ENCODE peak calls at places on chromosomes 6 and 20, in six cellular contexts. One of them, this sample, is unnamed.

GRCh38 chr20:24693466-24694156 is 224.2 kb downstream of the SYNDIG1 start:
- DNase-seq in mesenchymal stem cell: no peak
- DNase-seq in IMR-90: no peak
- DNase-seq in H9: peak; percentile 10
- DNase-seq in trophoblast cell: no peak
- DNase-seq in neuronal stem cell: no peak
- DNase-seq in this sample: no peak

GRCh38 chr6:143806282-143807102 is 36.6 kb upstream of the LTV1 start:
- DNase-seq in H9: no peak
- DNase-seq in mesenchymal stem cell: peak; percentile 92
- DNase-seq in trophoblast cell: peak; percentile 8
- DNase-seq in neuronal stem cell: no peak
- DNase-seq in IMR-90: peak; percentile 88
- DNase-seq in this sample: no peak

GRCh38 chr20:18628330-18628941 is 40.6 kb downstream of the DTD1 start:
- DNase-seq in H9: peak; percentile 78
- DNase-seq in neuronal stem cell: no peak
- DNase-seq in IMR-90: no peak
- DNase-seq in mesenchymal stem cell: no peak
- DNase-seq in trophoblast cell: peak; percentile 62
- DNase-seq in this sample: peak; percentile 29

GRCh38 chr20:57089701-57090144 is 176.7 kb downstream of the BMP7 start:
- DNase-seq in IMR-90: peak; percentile 5
- DNase-seq in mesenchymal stem cell: peak; percentile 43
- DNase-seq in H9: peak; percentile 88
- DNase-seq in trophoblast cell: peak; percentile 81
- DNase-seq in neuronal stem cell: peak; percentile 63
- DNase-seq in this sample: peak; percentile 43

GRCh38 chr6:158328446-158328845 is 16.2 kb downstream of the TULP4 start:
- DNase-seq in IMR-90: no peak
- DNase-seq in mesenchymal stem cell: no peak
- DNase-seq in H9: peak; percentile 53
- DNase-seq in trophoblast cell: peak; percentile 82
- DNase-seq in neuronal stem cell: no peak
- DNase-seq in this sample: no peak

GRCh38 chr6:145070791-145071190 is 664.5 kb downstream of the EPM2A start:
- DNase-seq in neuronal stem cell: no peak
- DNase-seq in mesenchymal stem cell: peak; percentile 73
- DNase-seq in IMR-90: peak; percentile 83
- DNase-seq in H9: no peak
- DNase-seq in trophoblast cell: peak; percentile 94
- DNase-seq in this sample: no peak

GRCh38 chr6:46850781-46851180 is 57.6 kb downstream of the MEP1A start:
- DNase-seq in IMR-90: no peak
- DNase-seq in H9: no peak
- DNase-seq in trophoblast cell: no peak
- DNase-seq in mesenchymal stem cell: peak; percentile 9
- DNase-seq in neuronal stem cell: no peak
- DNase-seq in this sample: no peak

GRCh38 chr6:124765314-124765713 is 196.9 kb upstream of the RNF217 start:
- DNase-seq in trophoblast cell: no peak
- DNase-seq in neuronal stem cell: no peak
- DNase-seq in IMR-90: no peak
- DNase-seq in mesenchymal stem cell: no peak
- DNase-seq in H9: no peak
- DNase-seq in this sample: no peak

GRCh38 chr6:16759181-16759645 is 2.0 kb downstream of the ATXN1 start:
- DNase-seq in IMR-90: no peak
- DNase-seq in trophoblast cell: peak; percentile 42
- DNase-seq in neuronal stem cell: no peak
- DNase-seq in H9: no peak
- DNase-seq in mesenchymal stem cell: peak; percentile 60
- DNase-seq in this sample: no peak

GRCh38 chr6:7750183-7750582 is 24.3 kb downstream of the BMP6 start:
- DNase-seq in neuronal stem cell: no peak
- DNase-seq in mesenchymal stem cell: no peak
- DNase-seq in IMR-90: no peak
- DNase-seq in H9: no peak
- DNase-seq in trophoblast cell: no peak
- DNase-seq in this sample: no peak

GRCh38 chr6:10403385-10404106 is 11.3 kb downstream of the TFAP2A start:
- DNase-seq in H9: no peak
- DNase-seq in neuronal stem cell: no peak
- DNase-seq in IMR-90: peak; percentile 85
- DNase-seq in trophoblast cell: peak; percentile 98
- DNase-seq in mesenchymal stem cell: peak; percentile 75
- DNase-seq in this sample: no peak

GRCh38 chr20:46568570-46569129 is 18.2 kb upstream of the OCSTAMP start:
- DNase-seq in H9: no peak
- DNase-seq in mesenchymal stem cell: peak; percentile 28
- DNase-seq in IMR-90: peak; percentile 72
- DNase-seq in trophoblast cell: peak; percentile 6
- DNase-seq in neuronal stem cell: no peak
- DNase-seq in this sample: no peak

GRCh38 chr6:142478117-142478516 is 176.3 kb downstream of the ADGRG6 start:
- DNase-seq in IMR-90: peak; percentile 41
- DNase-seq in trophoblast cell: no peak
- DNase-seq in mesenchymal stem cell: peak; percentile 42
- DNase-seq in H9: peak; percentile 37
- DNase-seq in neuronal stem cell: no peak
- DNase-seq in this sample: no peak

GRCh38 chr6:56386717-56387116 is 139.3 kb upstream of the COL21A1 start:
- DNase-seq in neuronal stem cell: no peak
- DNase-seq in trophoblast cell: peak; percentile 89
- DNase-seq in IMR-90: no peak
- DNase-seq in mesenchymal stem cell: no peak
- DNase-seq in H9: no peak
- DNase-seq in this sample: no peak

GRCh38 chr20:36785308-36785707 is 11.7 kb upstream of the DSN1 start:
- DNase-seq in IMR-90: no peak
- DNase-seq in trophoblast cell: no peak
- DNase-seq in mesenchymal stem cell: no peak
- DNase-seq in H9: no peak
- DNase-seq in neuronal stem cell: no peak
- DNase-seq in this sample: no peak

GRCh38 chr6:138833819-138834539 is 38.1 kb downstream of the ECT2L start:
- DNase-seq in mesenchymal stem cell: no peak
- DNase-seq in neuronal stem cell: no peak
- DNase-seq in H9: no peak
- DNase-seq in IMR-90: no peak
- DNase-seq in trophoblast cell: no peak
- DNase-seq in this sample: no peak

GRCh38 chr6:5663256-5663655 is 343.5 kb downstream of the NRN1 start:
- DNase-seq in H9: no peak
- DNase-seq in neuronal stem cell: no peak
- DNase-seq in mesenchymal stem cell: peak; percentile 74
- DNase-seq in IMR-90: no peak
- DNase-seq in trophoblast cell: no peak
- DNase-seq in this sample: no peak

GRCh38 chr6:15616266-15616665 is 46.6 kb downstream of the DTNBP1 start:
- DNase-seq in IMR-90: no peak
- DNase-seq in trophoblast cell: no peak
- DNase-seq in neuronal stem cell: no peak
- DNase-seq in mesenchymal stem cell: no peak
- DNase-seq in H9: no peak
- DNase-seq in this sample: no peak

GRCh38 chr6:148857817-148858390 is 111.1 kb downstream of the UST start:
- DNase-seq in H9: no peak
- DNase-seq in neuronal stem cell: no peak
- DNase-seq in trophoblast cell: peak; percentile 63
- DNase-seq in mesenchymal stem cell: peak; percentile 91
- DNase-seq in IMR-90: peak; percentile 95
- DNase-seq in this sample: no peak

GRCh38 chr6:158869010-158869603 is 49.9 kb upstream of the EZR start:
- DNase-seq in mesenchymal stem cell: no peak
- DNase-seq in H9: peak; percentile 89
- DNase-seq in IMR-90: no peak
- DNase-seq in neuronal stem cell: peak; percentile 26
- DNase-seq in trophoblast cell: peak; percentile 82
- DNase-seq in this sample: no peak

GRCh38 chr20:60232380-60232779 is 274.2 kb downstream of the CDH26 start:
- DNase-seq in H9: no peak
- DNase-seq in neuronal stem cell: no peak
- DNase-seq in trophoblast cell: no peak
- DNase-seq in mesenchymal stem cell: no peak
- DNase-seq in IMR-90: no peak
- DNase-seq in this sample: no peak

GRCh38 chr6:83047065-83047754 is 18.4 kb downstream of the UBE3D start:
- DNase-seq in mesenchymal stem cell: no peak
- DNase-seq in H9: peak; percentile 49
- DNase-seq in IMR-90: no peak
- DNase-seq in trophoblast cell: peak; percentile 47
- DNase-seq in neuronal stem cell: no peak
- DNase-seq in this sample: no peak

GRCh38 chr6:56347526-56347925 is 100.1 kb upstream of the COL21A1 start:
- DNase-seq in H9: no peak
- DNase-seq in trophoblast cell: peak; percentile 7
- DNase-seq in neuronal stem cell: no peak
- DNase-seq in mesenchymal stem cell: no peak
- DNase-seq in IMR-90: peak; percentile 71
- DNase-seq in this sample: no peak

GRCh38 chr6:159061805-159062563 is 17.2 kb upstream of the TAGAP start:
- DNase-seq in H9: no peak
- DNase-seq in trophoblast cell: peak; percentile 37
- DNase-seq in mesenchymal stem cell: no peak
- DNase-seq in IMR-90: no peak
- DNase-seq in neuronal stem cell: no peak
- DNase-seq in this sample: no peak

GRCh38 chr6:116605935-116606334 is 10.3 kb upstream of the RSPH4A start:
- DNase-seq in IMR-90: no peak
- DNase-seq in mesenchymal stem cell: no peak
- DNase-seq in H9: no peak
- DNase-seq in trophoblast cell: no peak
- DNase-seq in neuronal stem cell: no peak
- DNase-seq in this sample: no peak

GRCh38 chr6:150528648-150529285 is 70.9 kb upstream of the PLEKHG1 start:
- DNase-seq in mesenchymal stem cell: peak; percentile 44
- DNase-seq in neuronal stem cell: peak; percentile 48
- DNase-seq in H9: peak; percentile 84
- DNase-seq in IMR-90: peak; percentile 1
- DNase-seq in trophoblast cell: peak; percentile 7
- DNase-seq in this sample: peak; percentile 60

GRCh38 chr6:170027111-170028043 is 263.5 kb downstream of the DLL1 start:
- DNase-seq in mesenchymal stem cell: peak; percentile 15
- DNase-seq in neuronal stem cell: no peak
- DNase-seq in trophoblast cell: peak; percentile 46
- DNase-seq in H9: no peak
- DNase-seq in IMR-90: peak; percentile 15
- DNase-seq in this sample: no peak

GRCh38 chr6:7787731-7788130 is 61.8 kb downstream of the BMP6 start:
- DNase-seq in neuronal stem cell: no peak
- DNase-seq in IMR-90: no peak
- DNase-seq in trophoblast cell: no peak
- DNase-seq in H9: no peak
- DNase-seq in mesenchymal stem cell: no peak
- DNase-seq in this sample: no peak

GRCh38 chr6:87772597-87773530 is 70.8 kb upstream of the AKIRIN2 start:
- DNase-seq in trophoblast cell: peak; percentile 37
- DNase-seq in neuronal stem cell: no peak
- DNase-seq in H9: no peak
- DNase-seq in mesenchymal stem cell: peak; percentile 66
- DNase-seq in IMR-90: peak; percentile 59
- DNase-seq in this sample: no peak

GRCh38 chr6:136959471-136959891 is 37.4 kb downstream of the SLC35D3 start:
- DNase-seq in trophoblast cell: peak; percentile 56
- DNase-seq in IMR-90: no peak
- DNase-seq in mesenchymal stem cell: no peak
- DNase-seq in neuronal stem cell: no peak
- DNase-seq in H9: peak; percentile 79
- DNase-seq in this sample: peak; percentile 65
- H4K91ac ChIP-seq in trophoblast cell: peak overlapping the region; percentile 46
- H4K91ac ChIP-seq in IMR-90: no peak overlapping the region
- H4K91ac ChIP-seq in mesenchymal stem cell: no peak overlapping the region
- H4K91ac ChIP-seq in neuronal stem cell: no peak overlapping the region
- H4K91ac ChIP-seq in H9: no peak overlapping the region
- H4K91ac ChIP-seq in this sample: peak overlapping the region; percentile 94

DNA sequence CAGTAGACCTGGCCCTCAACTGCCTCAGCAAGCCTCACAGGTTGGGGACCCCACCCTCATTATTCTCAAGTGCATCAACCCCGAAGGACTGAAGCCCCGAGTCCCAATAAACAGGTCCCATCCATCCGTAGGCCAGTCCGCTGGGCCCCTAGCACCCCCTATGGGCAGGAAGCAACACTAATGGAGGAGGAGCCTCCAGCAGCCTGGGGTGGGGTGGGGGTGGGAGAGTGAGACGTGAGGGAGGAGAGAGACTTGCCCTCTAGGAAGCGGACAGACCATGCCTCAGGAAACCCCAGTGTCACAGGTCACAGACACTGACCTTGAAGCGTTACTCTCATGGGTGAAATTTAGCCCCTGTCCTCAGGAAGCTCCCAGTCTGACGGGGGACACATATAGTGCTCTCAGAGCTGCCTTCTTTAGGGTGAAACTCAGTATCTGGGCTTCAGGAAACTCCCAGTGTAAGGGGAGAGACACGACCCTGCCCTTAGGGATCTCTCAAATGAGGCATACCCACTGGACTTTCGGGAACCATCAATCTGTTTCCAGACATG is 125.9 kb downstream of the MRPL14 start:
- DNase-seq in neuronal stem cell: no peak
- DNase-seq in mesenchymal stem cell: peak; percentile 50
- DNase-seq in H9: peak; percentile 91
- DNase-seq in IMR-90: no peak
- DNase-seq in trophoblast cell: peak; percentile 15
- DNase-seq in this sample: peak; percentile 39
- H4K91ac ChIP-seq in neuronal stem cell: peak overlapping the region; percentile 56
- H4K91ac ChIP-seq in mesenchymal stem cell: no peak overlapping the region
- H4K91ac ChIP-seq in H9: no peak overlapping the region
- H4K91ac ChIP-seq in IMR-90: peak overlapping the region; percentile 36
- H4K91ac ChIP-seq in trophoblast cell: no peak overlapping the region
- H4K91ac ChIP-seq in this sample: peak overlapping the region; percentile 82

GRCh38 chr6:101303474-101303873 is 90.0 kb upstream of the GRIK2 start:
- DNase-seq in neuronal stem cell: no peak
- DNase-seq in IMR-90: no peak
- DNase-seq in mesenchymal stem cell: no peak
- DNase-seq in H9: no peak
- DNase-seq in trophoblast cell: no peak
- DNase-seq in this sample: no peak

DNA sequence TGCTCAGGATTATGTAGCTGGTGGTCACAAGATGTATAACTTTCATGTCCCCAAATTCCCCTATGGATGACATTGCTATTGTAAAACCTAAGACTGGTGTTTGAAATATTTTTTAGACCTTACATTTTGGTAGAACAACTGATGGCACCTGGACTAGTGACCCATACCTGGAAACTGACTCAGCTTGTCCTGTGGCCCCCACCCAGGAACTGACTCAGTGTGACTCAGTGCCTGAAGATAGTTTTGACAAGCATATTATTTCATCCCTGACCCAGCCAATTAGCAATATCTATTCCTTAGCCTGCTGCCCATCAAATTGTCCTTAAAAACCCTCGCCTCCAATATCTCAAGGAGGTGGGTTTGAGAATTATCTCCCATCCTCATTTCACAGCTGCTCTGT is 90.9 kb upstream of the GRIK2 start:
- DNase-seq in IMR-90: no peak
- DNase-seq in mesenchymal stem cell: no peak
- DNase-seq in neuronal stem cell: no peak
- DNase-seq in H9: no peak
- DNase-seq in trophoblast cell: peak; percentile 10
- DNase-seq in this sample: no peak
- H4K91ac ChIP-seq in IMR-90: no peak overlapping the region
- H4K91ac ChIP-seq in mesenchymal stem cell: no peak overlapping the region
- H4K91ac ChIP-seq in neuronal stem cell: no peak overlapping the region
- H4K91ac ChIP-seq in H9: no peak overlapping the region
- H4K91ac ChIP-seq in trophoblast cell: no peak overlapping the region
- H4K91ac ChIP-seq in this sample: no peak overlapping the region

GRCh38 chr6:136739071-136739470 is 53.2 kb downstream of the MAP3K5 start:
- DNase-seq in mesenchymal stem cell: no peak
- DNase-seq in IMR-90: no peak
- DNase-seq in neuronal stem cell: no peak
- DNase-seq in trophoblast cell: no peak
- DNase-seq in H9: no peak
- DNase-seq in this sample: no peak
- H4K91ac ChIP-seq in mesenchymal stem cell: no peak overlapping the region
- H4K91ac ChIP-seq in IMR-90: peak overlapping the region; percentile 41
- H4K91ac ChIP-seq in neuronal stem cell: no peak overlapping the region
- H4K91ac ChIP-seq in trophoblast cell: no peak overlapping the region
- H4K91ac ChIP-seq in H9: no peak overlapping the region
- H4K91ac ChIP-seq in this sample: no peak overlapping the region

This sample was measured in H1.